ENCODE peak calls at places on chromosome 17, in six cellular contexts. One of them, this sample, is unnamed.
A peak's percentile ranks its signal among the peaks of the same experiment; 100 is the strongest.

GRCh38 chr17:15083225-15083624 is 181.9 kb downstream of the PMP22 start:
- DNase-seq in activated T-helper 1 cell treated with Interleukin-2 at 50 U/mL for 16 hours: no peak
- DNase-seq in omental fat pad: no peak
- DNase-seq in tibial nerve: no peak
- DNase-seq in coronary artery: no peak
- DNase-seq in EL: no peak
- DNase-seq in this sample: no peak

GRCh38 chr17:82882715-82883446 is 43.1 kb upstream of the ZNF750 start:
- DNase-seq in activated T-helper 1 cell treated with Interleukin-2 at 50 U/mL for 16 hours: peak; percentile 72
- DNase-seq in omental fat pad: no peak
- DNase-seq in tibial nerve: no peak
- DNase-seq in coronary artery: no peak
- DNase-seq in EL: no peak
- DNase-seq in this sample: no peak

GRCh38 chr17:565506-565905 is 149.1 kb downstream of the VPS53 start:
- DNase-seq in activated T-helper 1 cell treated with Interleukin-2 at 50 U/mL for 16 hours: no peak
- DNase-seq in omental fat pad: no peak
- DNase-seq in tibial nerve: no peak
- DNase-seq in coronary artery: no peak
- DNase-seq in EL: no peak
- DNase-seq in this sample: no peak

GRCh38 chr17:61361084-61361483 is 38.6 kb upstream of the TBX2 start:
- DNase-seq in activated T-helper 1 cell treated with Interleukin-2 at 50 U/mL for 16 hours: no peak
- DNase-seq in omental fat pad: no peak
- DNase-seq in tibial nerve: no peak
- DNase-seq in coronary artery: no peak
- DNase-seq in EL: peak; percentile 79
- DNase-seq in this sample: peak; percentile 57

GRCh38 chr17:74369221-74369620 is 1.9 kb downstream of the GPR142 start:
- DNase-seq in activated T-helper 1 cell treated with Interleukin-2 at 50 U/mL for 16 hours: peak; percentile 31
- DNase-seq in omental fat pad: no peak
- DNase-seq in tibial nerve: peak; percentile 48
- DNase-seq in coronary artery: no peak
- DNase-seq in EL: no peak
- DNase-seq in this sample: no peak

GRCh38 chr17:44113868-44114840 is 9.3 kb downstream of the HDAC5 start:
- DNase-seq in activated T-helper 1 cell treated with Interleukin-2 at 50 U/mL for 16 hours: no peak
- DNase-seq in omental fat pad: no peak
- DNase-seq in tibial nerve: no peak
- DNase-seq in coronary artery: peak; percentile 73
- DNase-seq in EL: no peak
- DNase-seq in this sample: no peak

GRCh38 chr17:65759532-65759931 is 198.1 kb upstream of the AXIN2 start:
- DNase-seq in activated T-helper 1 cell treated with Interleukin-2 at 50 U/mL for 16 hours: no peak
- DNase-seq in omental fat pad: no peak
- DNase-seq in tibial nerve: no peak
- DNase-seq in coronary artery: no peak
- DNase-seq in EL: no peak
- DNase-seq in this sample: no peak

GRCh38 chr17:2828396-2829038 is 32.3 kb downstream of the RAP1GAP2 start:
- DNase-seq in activated T-helper 1 cell treated with Interleukin-2 at 50 U/mL for 16 hours: peak; percentile 62
- DNase-seq in omental fat pad: peak; percentile 73
- DNase-seq in tibial nerve: peak; percentile 59
- DNase-seq in coronary artery: no peak
- DNase-seq in EL: peak; percentile 53
- DNase-seq in this sample: no peak

GRCh38 chr17:44916059-44916780 is 920 bp upstream of the GFAP start:
- DNase-seq in activated T-helper 1 cell treated with Interleukin-2 at 50 U/mL for 16 hours: no peak
- DNase-seq in omental fat pad: no peak
- DNase-seq in tibial nerve: no peak
- DNase-seq in coronary artery: no peak
- DNase-seq in EL: no peak
- DNase-seq in this sample: no peak

GRCh38 chr17:5516060-5516792 is 29.9 kb downstream of the MIS12 start:
- DNase-seq in activated T-helper 1 cell treated with Interleukin-2 at 50 U/mL for 16 hours: no peak
- DNase-seq in omental fat pad: no peak
- DNase-seq in tibial nerve: no peak
- DNase-seq in coronary artery: no peak
- DNase-seq in EL: peak; percentile 99
- DNase-seq in this sample: peak; percentile 94

GRCh38 chr17:47701603-47702002 is 7.6 kb downstream of the TBKBP1 start:
- DNase-seq in activated T-helper 1 cell treated with Interleukin-2 at 50 U/mL for 16 hours: no peak
- DNase-seq in omental fat pad: no peak
- DNase-seq in tibial nerve: no peak
- DNase-seq in coronary artery: no peak
- DNase-seq in EL: no peak
- DNase-seq in this sample: no peak

GRCh38 chr17:80441598-80442304 is 26.8 kb downstream of the ENDOV start:
- DNase-seq in activated T-helper 1 cell treated with Interleukin-2 at 50 U/mL for 16 hours: no peak
- DNase-seq in omental fat pad: no peak
- DNase-seq in tibial nerve: no peak
- DNase-seq in coronary artery: no peak
- DNase-seq in EL: no peak
- DNase-seq in this sample: no peak

GRCh38 chr17:82548681-82549303 is 29.3 kb downstream of the FOXK2 start:
- DNase-seq in activated T-helper 1 cell treated with Interleukin-2 at 50 U/mL for 16 hours: no peak
- DNase-seq in omental fat pad: no peak
- DNase-seq in tibial nerve: peak; percentile 48
- DNase-seq in coronary artery: no peak
- DNase-seq in EL: no peak
- DNase-seq in this sample: no peak